ENCODE peak calls at places on chromosome 12, in five cellular contexts. Y, Q, K, H and B are unnamed samples.

GRCh38 chr12:3962661-3963483 is 89.7 kb upstream of the PARP11 start:
- DNase-seq in Y (no peak), Q (no peak), K (no peak), H (no peak), B (no peak)

GRCh38 chr12:109069307-109070231 is 17.2 kb downstream of the USP30 start:
- DNase-seq in Y (no peak), Q (no peak), K (no peak), H (no peak), B (no peak)

GRCh38 chr12:102533483-102533882 is 53.1 kb upstream of the IGF1 start:
- DNase-seq in Y (no peak), Q (no peak), K (no peak), H (no peak), B (no peak)

GRCh38 chr12:3061129-3061857 is 15.9 kb upstream of the TSPAN9 start:
- DNase-seq in Y (peak), Q (no peak), K (no peak), H (no peak), B (no peak)

GRCh38 chr12:52091869-52092268 is 12.4 kb downstream of the SMIM41 start:
- DNase-seq in Y (peak), Q (no peak), K (no peak), H (no peak), B (peak)

GRCh38 chr12:113359133-113359938 is 949 bp downstream of the PLBD2 start:
- DNase-seq in Y (peak), Q (no peak), K (peak), H (no peak), B (no peak)

GRCh38 chr12:131378176-131378842 is 332.6 kb upstream of the SFSWAP start:
- DNase-seq in Y (no peak), Q (no peak), K (no peak), H (no peak), B (no peak)

GRCh38 chr12:61490732-61491498 is 769.3 kb upstream of the USP15 start:
- DNase-seq in Y (no peak), Q (no peak), K (no peak), H (no peak), B (no peak)

GRCh38 chr12:45409966-45410365 is 194.1 kb downstream of the ANO6 start:
- DNase-seq in Y (no peak), Q (no peak), K (no peak), H (no peak), B (no peak)

GRCh38 chr12:109601557-109601956 is 28.0 kb downstream of the MVK start:
- DNase-seq in Y (no peak), Q (no peak), K (no peak), H (no peak), B (no peak)

GRCh38 chr12:77494306-77494705 is 336.4 kb upstream of the NAV3 start:
- DNase-seq in Y (no peak), Q (no peak), K (no peak), H (no peak), B (no peak)

GRCh38 chr12:127485528-127485927 is 781.4 kb upstream of the TMEM132C start:
- DNase-seq in Y (no peak), Q (no peak), K (no peak), H (no peak), B (peak)

GRCh38 chr12:103586791-103587370 is at the start of gene STAB2:
- DNase-seq in Y (no peak), Q (no peak), K (no peak), H (no peak), B (no peak)

GRCh38 chr12:87467893-87468292 is 561.3 kb downstream of the C12orf50 start:
- DNase-seq in Y (no peak), Q (no peak), K (no peak), H (no peak), B (no peak)

GRCh38 chr12:38785376-38785775 is 120.0 kb downstream of the CPNE8 start:
- DNase-seq in Y (no peak), Q (no peak), K (no peak), H (no peak), B (no peak)

GRCh38 chr12:57720606-57721595 is 17.6 kb downstream of the AGAP2 start:
- DNase-seq in Y (no peak), Q (no peak), K (no peak), H (peak), B (no peak)

GRCh38 chr12:62744551-62744950 is 190.4 kb downstream of the PPM1H start:
- DNase-seq in Y (no peak), Q (no peak), K (no peak), H (no peak), B (no peak)

GRCh38 chr12:54388214-54389138 is 3.9 kb upstream of the ZNF385A start:
- DNase-seq in Y (no peak), Q (peak), K (no peak), H (no peak), B (no peak)

GRCh38 chr12:56128669-56129209 is 672 bp downstream of the ESYT1 start:
- DNase-seq in Y (no peak), Q (no peak), K (no peak), H (no peak), B (no peak)

GRCh38 chr12:70812124-70812523 is 108.4 kb downstream of the PTPRR start:
- DNase-seq in Y (no peak), Q (no peak), K (no peak), H (no peak), B (no peak)

GRCh38 chr12:104704224-104704623 is 247.5 kb downstream of the CHST11 start:
- DNase-seq in Y (no peak), Q (no peak), K (no peak), H (no peak), B (no peak)

GRCh38 chr12:14962180-14962579 is 779 bp upstream of the ARHGDIB start:
- DNase-seq in Y (no peak), Q (no peak), K (no peak), H (no peak), B (no peak)

GRCh38 chr12:93032748-93033147 is 103.7 kb upstream of the EEA1 start:
- DNase-seq in Y (no peak), Q (no peak), K (no peak), H (no peak), B (no peak)

GRCh38 chr12:39990122-39991101 is 115.5 kb downstream of the SLC2A13 start:
- DNase-seq in Y (no peak), Q (peak), K (peak), H (peak), B (peak)

GRCh38 chr12:96215933-96216273 is 21.7 kb downstream of the ELK3 start:
- DNase-seq in Y (no peak), Q (no peak), K (no peak), H (no peak), B (no peak)

GRCh38 chr12:89976866-89977265 is 268.2 kb upstream of the ATP2B1 start:
- DNase-seq in Y (no peak), Q (no peak), K (no peak), H (no peak), B (no peak)

GRCh38 chr12:93167841-93168492 is 209.8 kb upstream of the NUDT4 start:
- DNase-seq in Y (no peak), Q (peak), K (no peak), H (peak), B (no peak)

GRCh38 chr12:1927051-1927680 is 8.7 kb upstream of the CACNA2D4 start:
- DNase-seq in Y (no peak), Q (no peak), K (no peak), H (no peak), B (peak)

GRCh38 chr12:85820117-85820516 is 16.1 kb downstream of the RASSF9 start:
- DNase-seq in Y (no peak), Q (no peak), K (no peak), H (no peak), B (no peak)

GRCh38 chr12:63042646-63043045 is 107.7 kb upstream of the PPM1H start:
- DNase-seq in Y (no peak), Q (no peak), K (no peak), H (no peak), B (no peak)

GRCh38 chr12:116934908-116935698 is 24.4 kb downstream of the FBXW8 start:
- DNase-seq in Y (no peak), Q (no peak), K (peak), H (no peak), B (peak)

GRCh38 chr12:62006076-62006732 is 254.0 kb upstream of the USP15 start:
- DNase-seq in Y (peak), Q (peak), K (no peak), H (peak), B (no peak)

GRCh38 chr12:55847603-55848329 is 5.0 kb upstream of the MMP19 start:
- DNase-seq in Y (no peak), Q (no peak), K (peak), H (no peak), B (peak)

GRCh38 chr12:112979281-112979680 is 962 bp downstream of the OAS2 start:
- DNase-seq in Y (no peak), Q (no peak), K (no peak), H (peak), B (peak)

GRCh38 chr12:38154096-38155019 is 162.2 kb upstream of the ALG10B start:
- DNase-seq in Y (no peak), Q (no peak), K (no peak), H (no peak), B (no peak)

GRCh38 chr12:80513211-80513610 is 69.2 kb downstream of the PTPRQ start:
- DNase-seq in Y (no peak), Q (no peak), K (no peak), H (no peak), B (no peak)

GRCh38 chr12:84756961-84757360 is 155.6 kb downstream of the SLC6A15 start:
- DNase-seq in Y (no peak), Q (no peak), K (no peak), H (no peak), B (no peak)

GRCh38 chr12:40515041-40515825 is 177.0 kb upstream of the CNTN1 start:
- DNase-seq in Y (no peak), Q (no peak), K (no peak), H (peak), B (no peak)